ENCODE peak calls at places on chromosomes 11 and 22, in seven cellular contexts. One of them, this sample, is unnamed.

GRCh38 chr22:46622081-46622521 is 1.9 kb downstream of the GRAMD4 start:
- DNase-seq in heart left ventricle: peak; percentile 94
- DNase-seq in left lung: peak; percentile 91
- DNase-seq in stomach: no peak
- DNase-seq in adipocyte: no peak
- DNase-seq in neural progenitor cell: no peak
- DNase-seq in lower lobe of right lung: peak; percentile 71
- DNase-seq in this sample: no peak

GRCh38 chr22:40183029-40183581 is 5.4 kb downstream of the TNRC6B start:
- DNase-seq in lower lobe of right lung: no peak
- DNase-seq in neural progenitor cell: peak; percentile 39
- DNase-seq in stomach: no peak
- DNase-seq in heart left ventricle: no peak
- DNase-seq in adipocyte: peak; percentile 95
- DNase-seq in left lung: no peak
- DNase-seq in this sample: no peak

GRCh38 chr11:77188912-77189491 is 61.0 kb downstream of the MYO7A start:
- DNase-seq in lower lobe of right lung: peak; percentile 39
- DNase-seq in adipocyte: no peak
- DNase-seq in heart left ventricle: no peak
- DNase-seq in left lung: peak; percentile 67
- DNase-seq in stomach: no peak
- DNase-seq in neural progenitor cell: no peak
- DNase-seq in this sample: no peak

GRCh38 chr11:130413383-130414106 is 14.9 kb downstream of the ADAMTS8 start:
- DNase-seq in neural progenitor cell: no peak
- DNase-seq in stomach: no peak
- DNase-seq in heart left ventricle: no peak
- DNase-seq in left lung: no peak
- DNase-seq in adipocyte: peak; percentile 85
- DNase-seq in lower lobe of right lung: no peak
- DNase-seq in this sample: no peak

GRCh38 chr11:8963569-8964323 is 496 bp downstream of the TMEM9B start:
- DNase-seq in stomach: peak; percentile 87
- DNase-seq in left lung: peak; percentile 95
- DNase-seq in heart left ventricle: peak; percentile 88
- DNase-seq in adipocyte: peak; percentile 74
- DNase-seq in neural progenitor cell: peak; percentile 85
- DNase-seq in lower lobe of right lung: peak; percentile 92
- DNase-seq in this sample: peak; percentile 88

GRCh38 chr11:61333638-61334433 is 808 bp downstream of the TKFC start:
- DNase-seq in lower lobe of right lung: no peak
- DNase-seq in left lung: no peak
- DNase-seq in adipocyte: no peak
- DNase-seq in heart left ventricle: no peak
- DNase-seq in neural progenitor cell: no peak
- DNase-seq in stomach: no peak
- DNase-seq in this sample: no peak

GRCh38 chr11:93715797-93716396 is 25.4 kb downstream of the TAF1D start:
- DNase-seq in lower lobe of right lung: no peak
- DNase-seq in neural progenitor cell: peak; percentile 17
- DNase-seq in heart left ventricle: no peak
- DNase-seq in adipocyte: no peak
- DNase-seq in stomach: no peak
- DNase-seq in left lung: no peak
- DNase-seq in this sample: no peak

GRCh38 chr22:47193606-47194316 is 431.3 kb downstream of the TBC1D22A start:
- DNase-seq in heart left ventricle: no peak
- DNase-seq in neural progenitor cell: no peak
- DNase-seq in adipocyte: no peak
- DNase-seq in stomach: peak; percentile 22
- DNase-seq in lower lobe of right lung: peak; percentile 20
- DNase-seq in left lung: no peak
- DNase-seq in this sample: no peak

GRCh38 chr11:102912482-102912830 is 37.7 kb upstream of the MMP12 start:
- DNase-seq in left lung: no peak
- DNase-seq in adipocyte: no peak
- DNase-seq in lower lobe of right lung: no peak
- DNase-seq in stomach: no peak
- DNase-seq in heart left ventricle: no peak
- DNase-seq in neural progenitor cell: no peak
- DNase-seq in this sample: no peak

GRCh38 chr11:66545701-66546367 is at the start of gene ZDHHC24:
- DNase-seq in neural progenitor cell: peak; percentile 99
- DNase-seq in adipocyte: peak; percentile 99
- DNase-seq in lower lobe of right lung: peak; percentile 99
- DNase-seq in heart left ventricle: peak; percentile 98
- DNase-seq in left lung: peak; percentile 100
- DNase-seq in stomach: peak; percentile 98
- DNase-seq in this sample: peak; percentile 97

GRCh38 chr11:111531687-111532364 is 8.7 kb upstream of the LAYN start:
- DNase-seq in left lung: no peak
- DNase-seq in stomach: no peak
- DNase-seq in heart left ventricle: no peak
- DNase-seq in adipocyte: peak; percentile 96
- DNase-seq in lower lobe of right lung: no peak
- DNase-seq in neural progenitor cell: no peak
- DNase-seq in this sample: peak; percentile 80

GRCh38 chr11:106062592-106062949 is 14.6 kb downstream of the KBTBD3 start:
- DNase-seq in neural progenitor cell: no peak
- DNase-seq in stomach: no peak
- DNase-seq in adipocyte: no peak
- DNase-seq in lower lobe of right lung: no peak
- DNase-seq in heart left ventricle: no peak
- DNase-seq in left lung: no peak
- DNase-seq in this sample: no peak

GRCh38 chr11:94933225-94934130 is 39.9 kb downstream of the CWC15 start:
- DNase-seq in lower lobe of right lung: no peak
- DNase-seq in stomach: no peak
- DNase-seq in adipocyte: peak; percentile 93
- DNase-seq in neural progenitor cell: no peak
- DNase-seq in heart left ventricle: peak; percentile 65
- DNase-seq in left lung: no peak
- DNase-seq in this sample: no peak

GRCh38 chr11:96254087-96254486 is 88.9 kb downstream of the MAML2 start:
- DNase-seq in stomach: no peak
- DNase-seq in neural progenitor cell: no peak
- DNase-seq in left lung: no peak
- DNase-seq in adipocyte: no peak
- DNase-seq in lower lobe of right lung: no peak
- DNase-seq in heart left ventricle: peak; percentile 42
- DNase-seq in this sample: no peak

GRCh38 chr11:105884436-105884835 is 137.6 kb downstream of the MSANTD4 start:
- DNase-seq in neural progenitor cell: no peak
- DNase-seq in left lung: no peak
- DNase-seq in heart left ventricle: no peak
- DNase-seq in stomach: no peak
- DNase-seq in lower lobe of right lung: no peak
- DNase-seq in adipocyte: no peak
- DNase-seq in this sample: no peak

GRCh38 chr22:25169278-25170031 is 30.2 kb upstream of the CRYBB3 start:
- DNase-seq in left lung: no peak
- DNase-seq in lower lobe of right lung: peak; percentile 65
- DNase-seq in neural progenitor cell: no peak
- DNase-seq in heart left ventricle: no peak
- DNase-seq in adipocyte: no peak
- DNase-seq in stomach: no peak
- DNase-seq in this sample: no peak

GRCh38 chr22:44394246-44395115 is 81.7 kb upstream of the SHISAL1 start:
- DNase-seq in heart left ventricle: peak; percentile 17
- DNase-seq in stomach: no peak
- DNase-seq in adipocyte: no peak
- DNase-seq in left lung: peak; percentile 50
- DNase-seq in neural progenitor cell: no peak
- DNase-seq in lower lobe of right lung: no peak
- DNase-seq in this sample: no peak

GRCh38 chr11:112320668-112321067 is 60.0 kb upstream of the PLET1 start:
- DNase-seq in adipocyte: peak; percentile 80
- DNase-seq in neural progenitor cell: no peak
- DNase-seq in stomach: peak; percentile 71
- DNase-seq in heart left ventricle: peak; percentile 85
- DNase-seq in left lung: peak; percentile 86
- DNase-seq in lower lobe of right lung: peak; percentile 72
- DNase-seq in this sample: peak; percentile 79

DNA sequence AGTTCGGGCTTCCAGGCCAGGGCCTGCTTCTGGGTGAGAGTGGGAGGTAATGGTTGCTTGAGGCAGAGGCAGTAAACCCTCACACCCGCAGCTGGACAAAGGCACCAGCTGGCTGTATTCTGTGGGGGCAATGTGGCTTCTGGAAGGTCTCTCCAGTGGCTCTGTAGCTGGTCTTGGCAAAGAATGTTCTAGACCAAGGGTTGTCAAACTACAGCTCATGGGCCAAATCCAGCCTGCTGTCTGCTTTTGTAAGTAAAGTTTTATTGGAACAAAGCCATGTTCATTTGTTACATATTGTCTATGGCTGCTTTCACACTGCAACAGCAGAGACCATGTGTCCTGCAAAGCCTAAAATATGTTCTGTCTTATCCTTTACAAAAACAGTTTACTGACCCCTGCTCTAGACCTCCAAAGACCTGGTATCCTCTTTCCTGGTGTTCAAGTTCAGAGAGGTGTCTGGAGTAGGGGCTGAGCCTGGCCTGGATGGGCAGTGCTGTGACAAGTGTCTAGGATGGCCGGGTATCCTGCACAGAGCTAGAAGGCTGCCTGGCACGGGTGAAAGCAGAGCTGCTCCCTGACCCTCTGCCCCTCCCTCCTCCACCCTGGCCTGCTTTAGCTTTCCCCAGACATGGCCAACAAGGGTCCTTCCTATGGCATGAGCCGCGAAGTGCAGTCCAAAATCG is 3.4 kb downstream of the TAGLN start:
- DNase-seq in heart left ventricle: no peak
- DNase-seq in stomach: no peak
- DNase-seq in neural progenitor cell: no peak
- DNase-seq in adipocyte: peak; percentile 30
- DNase-seq in left lung: peak; percentile 47
- DNase-seq in lower lobe of right lung: no peak
- DNase-seq in this sample: no peak
- H3K4me1 ChIP-seq in heart left ventricle: peaks cover 60% of the 10 kb centered on the region
- H3K4me1 ChIP-seq in stomach: peaks cover 63% of the 10 kb centered on the region
- H3K4me1 ChIP-seq in neural progenitor cell: peaks cover 26% of the 10 kb centered on the region
- H3K4me1 ChIP-seq in adipocyte: peaks cover 71% of the 10 kb centered on the region
- H3K4me1 ChIP-seq in left lung: peaks cover 19% of the 10 kb centered on the region
- H3K4me1 ChIP-seq in lower lobe of right lung: peaks cover 30% of the 10 kb centered on the region
- H3K4me1 ChIP-seq in this sample: peaks cover 4% of the 10 kb centered on the region

DNA sequence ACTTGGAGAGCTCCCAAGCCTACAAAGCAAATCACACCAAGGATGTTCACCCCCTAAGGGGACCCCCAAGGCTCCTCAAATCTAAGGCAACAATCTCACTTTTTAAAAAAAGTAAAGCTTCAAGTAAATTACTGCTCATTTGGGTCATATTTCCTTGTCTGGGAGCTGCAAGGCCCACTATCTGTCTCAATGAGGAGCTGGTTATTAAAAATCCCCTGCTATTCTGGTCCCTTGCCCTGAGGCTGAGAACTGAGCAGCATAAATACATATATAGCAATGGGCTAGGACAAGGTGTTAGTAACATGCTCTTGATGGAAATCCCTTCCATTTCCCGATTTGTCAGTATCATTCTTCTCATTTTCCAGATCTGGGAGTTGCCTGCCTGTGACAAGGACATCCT is 119.3 kb downstream of the ETS1 start:
- DNase-seq in left lung: no peak
- DNase-seq in neural progenitor cell: no peak
- DNase-seq in stomach: no peak
- DNase-seq in adipocyte: peak; percentile 48
- DNase-seq in heart left ventricle: no peak
- DNase-seq in lower lobe of right lung: no peak
- DNase-seq in this sample: no peak
- H3K4me1 ChIP-seq in left lung: peaks cover 96% of the 10 kb centered on the region
- H3K4me1 ChIP-seq in neural progenitor cell: peaks cover 3% of the 10 kb centered on the region
- H3K4me1 ChIP-seq in stomach: peaks cover 72% of the 10 kb centered on the region
- H3K4me1 ChIP-seq in adipocyte: peaks cover 45% of the 10 kb centered on the region
- H3K4me1 ChIP-seq in heart left ventricle: peaks cover 98% of the 10 kb centered on the region
- H3K4me1 ChIP-seq in lower lobe of right lung: peaks cover 95% of the 10 kb centered on the region
- H3K4me1 ChIP-seq in this sample: no peaks in the 10 kb centered on the region

DNA sequence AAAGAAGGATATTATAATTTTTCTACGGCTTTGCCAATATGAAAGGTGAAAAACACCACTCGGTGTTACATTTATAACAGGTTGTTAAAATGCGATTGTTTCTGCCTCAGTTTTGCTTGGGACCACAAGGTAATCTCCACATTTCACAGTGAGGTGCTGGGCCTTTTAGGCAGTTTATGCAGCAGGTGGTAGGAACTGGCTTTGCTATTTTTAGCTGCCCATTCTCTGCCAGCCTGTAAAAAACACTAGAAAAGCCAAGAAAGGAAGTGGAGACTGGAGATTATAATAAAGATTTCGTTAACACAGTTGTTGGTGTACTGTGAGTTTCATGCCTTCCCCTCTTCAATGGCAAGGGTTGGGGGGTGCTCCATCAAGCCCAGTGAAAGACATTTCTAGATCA is 8.0 kb upstream of the MRPL16 start:
- DNase-seq in heart left ventricle: no peak
- DNase-seq in adipocyte: no peak
- DNase-seq in neural progenitor cell: no peak
- DNase-seq in lower lobe of right lung: no peak
- DNase-seq in stomach: no peak
- DNase-seq in left lung: no peak
- DNase-seq in this sample: no peak
- H3K4me1 ChIP-seq in heart left ventricle: no peaks in the 10 kb centered on the region
- H3K4me1 ChIP-seq in adipocyte: no peaks in the 10 kb centered on the region
- H3K4me1 ChIP-seq in neural progenitor cell: peaks cover 15% of the 10 kb centered on the region
- H3K4me1 ChIP-seq in lower lobe of right lung: no peaks in the 10 kb centered on the region
- H3K4me1 ChIP-seq in stomach: no peaks in the 10 kb centered on the region
- H3K4me1 ChIP-seq in left lung: peaks cover 9% of the 10 kb centered on the region
- H3K4me1 ChIP-seq in this sample: no peaks in the 10 kb centered on the region

GRCh38 chr11:1864831-1865665 is 12.2 kb downstream of the LSP1 start:
- DNase-seq in lower lobe of right lung: peak; percentile 46
- DNase-seq in neural progenitor cell: peak; percentile 36
- DNase-seq in heart left ventricle: peak; percentile 38
- DNase-seq in adipocyte: no peak
- DNase-seq in left lung: peak; percentile 63
- DNase-seq in stomach: no peak
- DNase-seq in this sample: no peak
- H3K4me1 ChIP-seq in lower lobe of right lung: peaks cover 34% of the 10 kb centered on the region
- H3K4me1 ChIP-seq in neural progenitor cell: peaks cover 15% of the 10 kb centered on the region
- H3K4me1 ChIP-seq in heart left ventricle: peaks cover 25% of the 10 kb centered on the region
- H3K4me1 ChIP-seq in adipocyte: peaks cover 38% of the 10 kb centered on the region
- H3K4me1 ChIP-seq in left lung: peaks cover 42% of the 10 kb centered on the region
- H3K4me1 ChIP-seq in stomach: peaks cover 62% of the 10 kb centered on the region
- H3K4me1 ChIP-seq in this sample: peaks cover 18% of the 10 kb centered on the region